ENCODE peak calls at places on chromosomes 5 and 9, in nine cellular contexts. I is suprapubic skin, E is AG09309, Z is fibroblast of the aortic adventitia, B is ovary, J is cardiac muscle cell, V is heart left ventricle, W is fibroblast of pulmonary artery, Q is IMR-90. U is an unnamed sample.

GRCh38 chr9:109923371-109923770 is 143.4 kb downstream of the PALM2AKAP2 start:
- DNase-seq in W (no peak), V (no peak), I (no peak), E (no peak), J (no peak), Q (no peak), B (no peak), Z (no peak), U (no peak)

GRCh38 chr5:126301056-126301455 is 122.2 kb upstream of the GRAMD2B start:
- DNase-seq in Q (no peak), E (no peak), J (no peak), I (no peak), V (no peak), Z (no peak), W (no peak), B (no peak), U (no peak)

GRCh38 chr9:127021664-127022337 is 100.6 kb downstream of the ANGPTL2 start:
- DNase-seq in V (peak), Z (peak), W (peak), E (peak), B (peak), Q (peak), J (peak), I (peak), U (peak)

GRCh38 chr5:7629559-7629958 is 221.4 kb downstream of the CFAP90 start:
- DNase-seq in J (no peak), E (no peak), Q (no peak), I (no peak), Z (no peak), W (no peak), B (no peak), V (no peak), U (no peak)

GRCh38 chr9:119027901-119028699 is 341.1 kb downstream of the BRINP1 start:
- DNase-seq in W (no peak), V (no peak), Z (no peak), J (no peak), I (no peak), B (no peak), E (no peak), Q (no peak), U (no peak)

GRCh38 chr9:90964101-90965020 is 162.7 kb downstream of the SYK start:
- DNase-seq in J (no peak), B (peak), Z (peak), I (no peak), V (no peak), Q (no peak), W (no peak), E (no peak), U (peak)

GRCh38 chr5:16552666-16553343 is 64.0 kb downstream of the RETREG1 start:
- DNase-seq in V (peak), W (peak), E (no peak), B (peak), Q (peak), J (peak), Z (peak), I (peak), U (peak)

GRCh38 chr9:135517407-135517822 is 3.8 kb upstream of the LCN1 start:
- DNase-seq in J (no peak), Q (no peak), I (peak), W (no peak), B (no peak), V (no peak), E (no peak), Z (no peak), U (no peak)

GRCh38 chr5:127586371-127586770 is 62.5 kb upstream of the CTXN3 start:
- DNase-seq in E (peak), Q (no peak), V (no peak), W (peak), J (no peak), I (no peak), B (no peak), Z (no peak), U (no peak)

GRCh38 chr9:112366591-112366990 is 13.3 kb upstream of the HSDL2 start:
- DNase-seq in W (no peak), B (no peak), I (no peak), J (no peak), Z (no peak), Q (no peak), V (no peak), E (no peak), U (no peak)
- TF ChIP-seq CTCF in W (peak), B (no peak), I (no peak), J (peak), Z (peak), Q (no peak), V (no peak), E (peak), U (no peak)

GRCh38 chr5:103915081-103915480 is 352.5 kb upstream of the NUDT12 start:
- DNase-seq in I (no peak), B (no peak), Z (no peak), J (no peak), W (no peak), V (no peak), E (no peak), Q (no peak), U (no peak)
- TF ChIP-seq CTCF in I (no peak), B (no peak), Z (no peak), J (no peak), W (no peak), V (no peak), E (no peak), Q (no peak), U (no peak)

GRCh38 chr9:105390901-105391300 is 56.9 kb upstream of the FSD1L start:
- DNase-seq in W (no peak), V (no peak), E (no peak), Z (no peak), J (no peak), B (no peak), I (no peak), Q (no peak), U (no peak)

GRCh38 chr9:105393576-105394344 is 54.1 kb upstream of the FSD1L start:
- DNase-seq in Q (no peak), Z (no peak), W (no peak), I (no peak), E (no peak), V (no peak), B (no peak), J (no peak), U (no peak)

GRCh38 chr9:105389789-105390188 is 58.0 kb upstream of the FSD1L start:
- DNase-seq in I (no peak), W (no peak), J (no peak), Z (no peak), V (no peak), Q (no peak), B (no peak), E (no peak), U (no peak)

GRCh38 chr9:105392531-105392930 is 55.3 kb upstream of the FSD1L start:
- DNase-seq in B (no peak), Q (no peak), W (no peak), Z (no peak), E (no peak), I (no peak), V (no peak), J (no peak), U (no peak)
- TF ChIP-seq CTCF in B (no peak), Q (no peak), W (no peak), Z (no peak), E (no peak), I (no peak), V (no peak), J (no peak), U (no peak)

DNA sequence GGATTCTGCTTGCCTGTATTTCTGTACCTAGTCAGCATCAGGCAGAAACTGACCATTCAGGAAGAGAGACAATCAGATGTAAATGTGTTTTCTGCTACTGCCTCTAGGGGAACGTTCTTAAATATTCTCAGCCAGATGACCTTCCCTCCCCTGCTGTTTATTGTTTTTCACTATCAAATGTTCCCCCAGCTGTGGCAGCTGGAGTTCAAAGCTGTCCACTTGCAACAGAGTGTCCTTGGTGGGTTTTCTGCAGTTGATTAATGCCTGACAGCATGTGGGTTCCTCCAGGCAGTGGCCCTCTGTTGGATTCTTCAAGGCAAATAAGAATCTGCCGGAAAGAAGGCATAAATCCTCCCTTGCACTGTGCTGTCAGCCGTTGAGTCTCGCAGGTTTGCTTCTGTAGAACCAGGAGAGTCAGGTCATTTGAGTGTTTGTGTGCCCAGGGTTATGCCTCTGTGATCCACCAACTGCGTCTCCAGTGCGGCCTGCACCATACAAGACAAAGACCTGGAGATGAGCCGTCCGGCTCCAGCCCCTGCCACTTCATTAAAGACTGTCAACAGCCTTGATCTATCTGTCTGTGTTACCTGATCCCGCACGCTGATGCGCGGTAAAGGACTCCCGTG is 203.4 kb downstream of the GADD45G start:
- DNase-seq in J (no peak), V (no peak), Z (no peak), Q (no peak), I (no peak), B (peak), E (no peak), W (peak), U (peak)
- TF ChIP-seq CTCF in J (no peak), V (no peak), Z (no peak), Q (no peak), I (no peak), B (peak), E (no peak), W (peak), U (peak)

DNA sequence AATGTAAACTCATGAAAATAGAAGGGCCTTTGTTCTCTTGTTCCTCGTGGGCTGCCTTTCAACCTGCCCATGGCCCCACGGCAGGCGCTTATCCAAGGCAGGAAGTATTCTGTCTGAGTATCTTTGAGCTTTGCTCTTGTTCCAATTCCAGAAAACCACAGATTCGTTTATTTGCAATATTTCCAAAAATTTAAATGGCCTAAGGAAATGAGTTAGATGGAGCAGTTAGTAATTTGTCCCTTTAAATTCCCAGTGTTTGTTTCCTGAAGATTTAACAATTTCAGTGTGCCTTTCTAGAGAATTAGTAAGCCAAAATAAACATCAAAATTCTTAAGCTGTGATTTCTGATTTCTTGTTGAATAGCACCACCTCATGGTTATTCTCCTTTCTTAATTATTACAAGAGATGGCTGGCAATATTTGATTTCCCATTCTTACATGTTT is 299.4 kb upstream of the RASA1 start:
- DNase-seq in W (peak), E (peak), I (no peak), J (peak), Q (peak), B (no peak), V (peak), Z (peak), U (peak)
- TF ChIP-seq CTCF in W (peak), E (peak), I (no peak), J (peak), Q (peak), B (no peak), V (peak), Z (peak), U (peak)

U was measured in astrocyte of the spinal cord.